ENCODE peak calls at places on chromosomes 3 and 15, in seven cellular contexts. One of them, this sample, is unnamed.

GRCh38 chr3:160395297-160395696 is 3.7 kb downstream of the IFT80 start:
- DNase-seq in left cardiac atrium: no peak
- DNase-seq in brain pericyte: no peak
- DNase-seq in AG20443: peak
- DNase-seq in DND-41: no peak
- DNase-seq in breast epithelium: no peak
- DNase-seq in NCI-H1694 treated with DMSO at 0.1 percent for 48 hours: no peak
- DNase-seq in this sample: peak

GRCh38 chr3:13022348-13023250 is 50.6 kb downstream of the IQSEC1 start:
- DNase-seq in breast epithelium: peak
- DNase-seq in brain pericyte: peak
- DNase-seq in NCI-H1694 treated with DMSO at 0.1 percent for 48 hours: peak
- DNase-seq in AG20443: peak
- DNase-seq in left cardiac atrium: peak
- DNase-seq in DND-41: peak
- DNase-seq in this sample: no peak

GRCh38 chr3:131007782-131008181 is 18.8 kb downstream of the ASTE1 start:
- DNase-seq in NCI-H1694 treated with DMSO at 0.1 percent for 48 hours: no peak
- DNase-seq in breast epithelium: no peak
- DNase-seq in DND-41: no peak
- DNase-seq in AG20443: no peak
- DNase-seq in left cardiac atrium: no peak
- DNase-seq in brain pericyte: no peak
- DNase-seq in this sample: no peak

GRCh38 chr15:46080018-46080417 is 445.2 kb downstream of the SQOR start:
- DNase-seq in left cardiac atrium: no peak
- DNase-seq in NCI-H1694 treated with DMSO at 0.1 percent for 48 hours: no peak
- DNase-seq in breast epithelium: no peak
- DNase-seq in AG20443: no peak
- DNase-seq in brain pericyte: no peak
- DNase-seq in DND-41: no peak
- DNase-seq in this sample: peak

GRCh38 chr3:19645093-19645492 is 288.9 kb downstream of the EFHB start:
- DNase-seq in left cardiac atrium: no peak
- DNase-seq in NCI-H1694 treated with DMSO at 0.1 percent for 48 hours: no peak
- DNase-seq in AG20443: no peak
- DNase-seq in breast epithelium: no peak
- DNase-seq in DND-41: no peak
- DNase-seq in brain pericyte: no peak
- DNase-seq in this sample: peak

GRCh38 chr3:157913751-157914150 is 192.5 kb downstream of the SHOX2 start:
- DNase-seq in AG20443: peak
- DNase-seq in brain pericyte: no peak
- DNase-seq in NCI-H1694 treated with DMSO at 0.1 percent for 48 hours: no peak
- DNase-seq in left cardiac atrium: no peak
- DNase-seq in breast epithelium: no peak
- DNase-seq in DND-41: no peak
- DNase-seq in this sample: no peak

GRCh38 chr15:91055548-91056331 is 33.3 kb upstream of the VPS33B start:
- DNase-seq in DND-41: peak
- DNase-seq in brain pericyte: no peak
- DNase-seq in breast epithelium: peak
- DNase-seq in left cardiac atrium: peak
- DNase-seq in NCI-H1694 treated with DMSO at 0.1 percent for 48 hours: peak
- DNase-seq in AG20443: peak
- DNase-seq in this sample: peak

GRCh38 chr3:66403268-66403990 is 97.4 kb downstream of the LRIG1 start:
- DNase-seq in left cardiac atrium: peak
- DNase-seq in brain pericyte: no peak
- DNase-seq in breast epithelium: no peak
- DNase-seq in NCI-H1694 treated with DMSO at 0.1 percent for 48 hours: no peak
- DNase-seq in DND-41: no peak
- DNase-seq in AG20443: peak
- DNase-seq in this sample: no peak

GRCh38 chr15:64525828-64526530 is 65.6 kb downstream of the ZNF609 start:
- DNase-seq in DND-41: no peak
- DNase-seq in brain pericyte: no peak
- DNase-seq in breast epithelium: no peak
- DNase-seq in AG20443: no peak
- DNase-seq in NCI-H1694 treated with DMSO at 0.1 percent for 48 hours: no peak
- DNase-seq in left cardiac atrium: no peak
- DNase-seq in this sample: no peak

GRCh38 chr3:17466028-17466427 is 276.4 kb downstream of the TBC1D5 start:
- DNase-seq in NCI-H1694 treated with DMSO at 0.1 percent for 48 hours: no peak
- DNase-seq in AG20443: no peak
- DNase-seq in DND-41: no peak
- DNase-seq in breast epithelium: no peak
- DNase-seq in brain pericyte: no peak
- DNase-seq in left cardiac atrium: no peak
- DNase-seq in this sample: no peak

GRCh38 chr3:32839714-32840085 is 21.9 kb downstream of the TRIM71 start:
- DNase-seq in NCI-H1694 treated with DMSO at 0.1 percent for 48 hours: no peak
- DNase-seq in DND-41: no peak
- DNase-seq in breast epithelium: no peak
- DNase-seq in brain pericyte: no peak
- DNase-seq in left cardiac atrium: no peak
- DNase-seq in AG20443: no peak
- DNase-seq in this sample: no peak

GRCh38 chr3:42876940-42877720 is 1.5 kb upstream of the CYP8B1 start:
- DNase-seq in AG20443: no peak
- DNase-seq in DND-41: no peak
- DNase-seq in NCI-H1694 treated with DMSO at 0.1 percent for 48 hours: no peak
- DNase-seq in left cardiac atrium: no peak
- DNase-seq in breast epithelium: no peak
- DNase-seq in brain pericyte: no peak
- DNase-seq in this sample: no peak

GRCh38 chr15:58039260-58040035 is 26.1 kb downstream of the ALDH1A2 start:
- DNase-seq in DND-41: no peak
- DNase-seq in breast epithelium: no peak
- DNase-seq in NCI-H1694 treated with DMSO at 0.1 percent for 48 hours: no peak
- DNase-seq in AG20443: no peak
- DNase-seq in brain pericyte: no peak
- DNase-seq in left cardiac atrium: no peak
- DNase-seq in this sample: no peak

GRCh38 chr3:16332904-16333426 is 68.0 kb downstream of the OXNAD1 start:
- DNase-seq in brain pericyte: no peak
- DNase-seq in breast epithelium: no peak
- DNase-seq in left cardiac atrium: no peak
- DNase-seq in NCI-H1694 treated with DMSO at 0.1 percent for 48 hours: no peak
- DNase-seq in AG20443: peak
- DNase-seq in DND-41: no peak
- DNase-seq in this sample: no peak

GRCh38 chr3:4517643-4518042 is 24.5 kb downstream of the ITPR1 start:
- DNase-seq in NCI-H1694 treated with DMSO at 0.1 percent for 48 hours: no peak
- DNase-seq in left cardiac atrium: no peak
- DNase-seq in brain pericyte: no peak
- DNase-seq in breast epithelium: no peak
- DNase-seq in AG20443: no peak
- DNase-seq in DND-41: no peak
- DNase-seq in this sample: no peak

GRCh38 chr3:152595975-152596832 is 238.7 kb upstream of the P2RY1 start:
- DNase-seq in DND-41: no peak
- DNase-seq in brain pericyte: peak
- DNase-seq in left cardiac atrium: no peak
- DNase-seq in AG20443: peak
- DNase-seq in NCI-H1694 treated with DMSO at 0.1 percent for 48 hours: no peak
- DNase-seq in breast epithelium: no peak
- DNase-seq in this sample: no peak

GRCh38 chr3:54120657-54121403 is 1.5 kb upstream of the CACNA2D3 start:
- DNase-seq in NCI-H1694 treated with DMSO at 0.1 percent for 48 hours: no peak
- DNase-seq in DND-41: no peak
- DNase-seq in left cardiac atrium: no peak
- DNase-seq in breast epithelium: no peak
- DNase-seq in brain pericyte: no peak
- DNase-seq in AG20443: peak
- DNase-seq in this sample: no peak

GRCh38 chr3:161163297-161163696 is 57.8 kb upstream of the NMD3 start:
- DNase-seq in DND-41: peak
- DNase-seq in brain pericyte: peak
- DNase-seq in breast epithelium: no peak
- DNase-seq in NCI-H1694 treated with DMSO at 0.1 percent for 48 hours: no peak
- DNase-seq in AG20443: peak
- DNase-seq in left cardiac atrium: no peak
- DNase-seq in this sample: no peak

GRCh38 chr15:79923068-79923514 is 26.3 kb upstream of the MTHFS start:
- DNase-seq in breast epithelium: peak
- DNase-seq in NCI-H1694 treated with DMSO at 0.1 percent for 48 hours: no peak
- DNase-seq in DND-41: peak
- DNase-seq in brain pericyte: no peak
- DNase-seq in AG20443: peak
- DNase-seq in left cardiac atrium: peak
- DNase-seq in this sample: peak

GRCh38 chr3:134211797-134212196 is 38.9 kb downstream of the RYK start:
- DNase-seq in brain pericyte: peak
- DNase-seq in DND-41: peak
- DNase-seq in NCI-H1694 treated with DMSO at 0.1 percent for 48 hours: peak
- DNase-seq in AG20443: peak
- DNase-seq in left cardiac atrium: peak
- DNase-seq in breast epithelium: no peak
- DNase-seq in this sample: peak